ENCODE peak calls at places on chromosomes 7 and 10, in nine cellular contexts. K is bronchial epithelial cell; H is ACHN; N is AG10803; J is WERI-Rb-1; R is cardiac fibroblast; D is Panc1; I is anterior cingulate cortex; X is activated naive CD4-positive, alpha-beta T cell treated with anti-CD3 and anti-CD28 coated beads, Interleukin-2, amount 10 ng/mL, durations not matched to agents 7 days and 5 days. Y is an unnamed sample.

GRCh38 chr7:147775564-147775963 is 815.0 kb upstream of the C7orf33 start:
- DNase-seq in K (no peak), H (no peak), N (peak), J (peak), R (no peak), D (no peak), I (no peak), X (no peak), Y (no peak)

GRCh38 chr10:1939016-1939415 is 201.7 kb upstream of the ADARB2 start:
- DNase-seq in K (no peak), H (no peak), N (no peak), J (no peak), R (no peak), D (no peak), I (no peak), X (peak), Y (no peak)

GRCh38 chr7:5456420-5456819 is 32.8 kb upstream of the TNRC18 start:
- DNase-seq in K (no peak), H (no peak), N (no peak), J (no peak), R (no peak), D (no peak), I (no peak), X (no peak), Y (no peak)

GRCh38 chr10:97589479-97589878 is at the start of gene C10orf62:
- DNase-seq in K (no peak), H (no peak), N (no peak), J (no peak), R (no peak), D (no peak), I (no peak), X (no peak), Y (no peak)

GRCh38 chr7:130096243-130096827 is 26.0 kb downstream of the KLHDC10 start:
- DNase-seq in K (no peak), H (no peak), N (peak), J (no peak), R (no peak), D (no peak), I (no peak), X (no peak), Y (no peak)

GRCh38 chr7:512541-513311 is 6.9 kb downstream of the PDGFA start:
- DNase-seq in K (no peak), H (no peak), N (no peak), J (no peak), R (peak), D (no peak), I (no peak), X (no peak), Y (peak)

GRCh38 chr10:71493741-71494140 is 97.0 kb downstream of the CDH23 start:
- DNase-seq in K (peak), H (no peak), N (no peak), J (no peak), R (no peak), D (no peak), I (no peak), X (no peak), Y (no peak)

GRCh38 chr10:4407783-4408182 is 418.2 kb upstream of the AKR1E2 start:
- DNase-seq in K (peak), H (no peak), N (peak), J (no peak), R (peak), D (no peak), I (no peak), X (no peak), Y (no peak)

GRCh38 chr7:30028749-30029635 is 780 bp downstream of the PLEKHA8 start:
- DNase-seq in K (peak), H (peak), N (peak), J (peak), R (peak), D (no peak), I (peak), X (peak), Y (no peak)

GRCh38 chr7:28591725-28592331 is 179.5 kb downstream of the CREB5 start:
- DNase-seq in K (no peak), H (no peak), N (no peak), J (no peak), R (no peak), D (no peak), I (no peak), X (no peak), Y (no peak)

GRCh38 chr10:32350811-32351342 is 3.9 kb upstream of the EPC1 start:
- DNase-seq in K (no peak), H (no peak), N (no peak), J (no peak), R (no peak), D (no peak), I (no peak), X (no peak), Y (no peak)

GRCh38 chr10:3879073-3879472 is 94.1 kb upstream of the KLF6 start:
- DNase-seq in K (no peak), H (no peak), N (no peak), J (no peak), R (no peak), D (no peak), I (no peak), X (no peak), Y (no peak)

GRCh38 chr7:22610871-22611757 is 111.1 kb upstream of the STEAP1B start:
- DNase-seq in K (no peak), H (no peak), N (peak), J (no peak), R (no peak), D (no peak), I (no peak), X (no peak), Y (no peak)

GRCh38 chr7:132828502-132828901 is 252.2 kb upstream of the PLXNA4 start:
- DNase-seq in K (no peak), H (no peak), N (no peak), J (no peak), R (no peak), D (no peak), I (no peak), X (no peak), Y (no peak)

GRCh38 chr7:112157072-112157471 is 49.1 kb downstream of the DOCK4 start:
- DNase-seq in K (peak), H (peak), N (peak), J (no peak), R (peak), D (no peak), I (no peak), X (no peak), Y (no peak)

GRCh38 chr10:118723467-118723866 is 31.3 kb downstream of the CACUL1 start:
- DNase-seq in K (no peak), H (no peak), N (peak), J (no peak), R (peak), D (no peak), I (no peak), X (no peak), Y (no peak)

GRCh38 chr7:359226-359775 is 69.3 kb downstream of the FOXL3 start:
- DNase-seq in K (no peak), H (no peak), N (no peak), J (no peak), R (no peak), D (no peak), I (no peak), X (no peak), Y (peak)

GRCh38 chr7:158825628-158826289 is 3.5 kb downstream of the ESYT2 start:
- DNase-seq in K (no peak), H (no peak), N (no peak), J (no peak), R (no peak), D (no peak), I (no peak), X (no peak), Y (no peak)

GRCh38 chr10:114252097-114252496 is 13.0 kb downstream of the VWA2 start:
- DNase-seq in K (no peak), H (no peak), N (no peak), J (no peak), R (no peak), D (no peak), I (no peak), X (no peak), Y (no peak)

GRCh38 chr10:1244493-1244892 is 188.3 kb downstream of the WDR37 start:
- DNase-seq in K (no peak), H (no peak), N (no peak), J (no peak), R (no peak), D (no peak), I (no peak), X (no peak), Y (no peak)

GRCh38 chr7:455110-455928 is 64.3 kb downstream of the PDGFA start:
- DNase-seq in K (peak), H (no peak), N (no peak), J (no peak), R (peak), D (no peak), I (no peak), X (no peak), Y (peak)

GRCh38 chr7:5394264-5395105 is 29.1 kb downstream of the TNRC18 start:
- DNase-seq in K (no peak), H (no peak), N (no peak), J (no peak), R (no peak), D (no peak), I (no peak), X (no peak), Y (no peak)

GRCh38 chr7:63080831-63081230 is 917.8 kb upstream of the ZNF722 start:
- DNase-seq in K (no peak), H (no peak), N (no peak), J (no peak), R (no peak), D (no peak), I (no peak), X (no peak), Y (no peak)

GRCh38 chr10:106285199-106285598 is 879.3 kb downstream of the SORCS1 start:
- DNase-seq in K (no peak), H (no peak), N (peak), J (no peak), R (peak), D (no peak), I (no peak), X (no peak), Y (no peak)

GRCh38 chr10:49187950-49188761 is at the start of gene TMEM273:
- DNase-seq in K (no peak), H (peak), N (no peak), J (no peak), R (no peak), D (no peak), I (peak), X (peak), Y (peak)

GRCh38 chr7:81887098-81887497 is 117.3 kb upstream of the HGF start:
- DNase-seq in K (no peak), H (no peak), N (no peak), J (no peak), R (peak), D (no peak), I (no peak), X (no peak), Y (no peak)

Y was measured in lower lobe of right lung.